ENCODE peak calls at places on chromosomes 16 and 17, in nine cellular contexts. One of them, this sample, is unnamed.
A peak's percentile ranks its signal among the peaks of the same experiment; 100 is the strongest.

GRCh38 chr17:17781591-17782424 is 55.0 kb downstream of the SREBF1 start:
- DNase-seq in NCI-H187 treated with DMSO at 0.1 percent for 48 hours: no peak
- DNase-seq in smooth muscle cell of the brain vasculature: no peak
- DNase-seq in NCI-H1092 treated with DMSO at 0.1 percent for 48 hours: peak; percentile 68
- DNase-seq in RPMI7951: peak; percentile 62
- DNase-seq in M059J: peak; percentile 71
- DNase-seq in AG08396: peak; percentile 74
- DNase-seq in T-helper 9 cell: peak; percentile 37
- DNase-seq in kidney tubule cell: peak; percentile 29
- DNase-seq in this sample: peak; percentile 73

GRCh38 chr16:66574081-66574480 is 5.2 kb upstream of the CMTM2 start:
- DNase-seq in M059J: no peak
- DNase-seq in kidney tubule cell: no peak
- DNase-seq in AG08396: no peak
- DNase-seq in NCI-H1092 treated with DMSO at 0.1 percent for 48 hours: no peak
- DNase-seq in RPMI7951: no peak
- DNase-seq in NCI-H187 treated with DMSO at 0.1 percent for 48 hours: no peak
- DNase-seq in smooth muscle cell of the brain vasculature: no peak
- DNase-seq in T-helper 9 cell: no peak
- DNase-seq in this sample: no peak

GRCh38 chr17:16477255-16477654 is 14.7 kb downstream of the LRRC75A start:
- DNase-seq in NCI-H1092 treated with DMSO at 0.1 percent for 48 hours: no peak
- DNase-seq in AG08396: peak; percentile 88
- DNase-seq in RPMI7951: peak; percentile 93
- DNase-seq in kidney tubule cell: peak; percentile 84
- DNase-seq in smooth muscle cell of the brain vasculature: peak; percentile 67
- DNase-seq in T-helper 9 cell: no peak
- DNase-seq in M059J: peak; percentile 89
- DNase-seq in NCI-H187 treated with DMSO at 0.1 percent for 48 hours: no peak
- DNase-seq in this sample: peak; percentile 94

GRCh38 chr17:53253956-53254597 is 568.6 kb upstream of the KIF2B start:
- DNase-seq in kidney tubule cell: no peak
- DNase-seq in RPMI7951: no peak
- DNase-seq in NCI-H187 treated with DMSO at 0.1 percent for 48 hours: no peak
- DNase-seq in T-helper 9 cell: no peak
- DNase-seq in M059J: no peak
- DNase-seq in NCI-H1092 treated with DMSO at 0.1 percent for 48 hours: no peak
- DNase-seq in AG08396: no peak
- DNase-seq in smooth muscle cell of the brain vasculature: no peak
- DNase-seq in this sample: no peak

GRCh38 chr17:6637458-6637840 is 3.1 kb downstream of the KIAA0753 start:
- DNase-seq in T-helper 9 cell: no peak
- DNase-seq in M059J: no peak
- DNase-seq in AG08396: no peak
- DNase-seq in NCI-H1092 treated with DMSO at 0.1 percent for 48 hours: no peak
- DNase-seq in RPMI7951: no peak
- DNase-seq in kidney tubule cell: no peak
- DNase-seq in NCI-H187 treated with DMSO at 0.1 percent for 48 hours: no peak
- DNase-seq in smooth muscle cell of the brain vasculature: no peak
- DNase-seq in this sample: no peak

GRCh38 chr17:73551756-73552155 is 92.5 kb downstream of the SDK2 start:
- DNase-seq in AG08396: no peak
- DNase-seq in NCI-H187 treated with DMSO at 0.1 percent for 48 hours: peak; percentile 6
- DNase-seq in RPMI7951: no peak
- DNase-seq in M059J: no peak
- DNase-seq in NCI-H1092 treated with DMSO at 0.1 percent for 48 hours: no peak
- DNase-seq in smooth muscle cell of the brain vasculature: no peak
- DNase-seq in kidney tubule cell: no peak
- DNase-seq in T-helper 9 cell: no peak
- DNase-seq in this sample: peak; percentile 37

GRCh38 chr17:40675905-40676304 is 10.9 kb upstream of the KRT222 start:
- DNase-seq in NCI-H187 treated with DMSO at 0.1 percent for 48 hours: no peak
- DNase-seq in M059J: no peak
- DNase-seq in kidney tubule cell: no peak
- DNase-seq in NCI-H1092 treated with DMSO at 0.1 percent for 48 hours: no peak
- DNase-seq in RPMI7951: no peak
- DNase-seq in smooth muscle cell of the brain vasculature: no peak
- DNase-seq in AG08396: no peak
- DNase-seq in T-helper 9 cell: no peak
- DNase-seq in this sample: no peak

GRCh38 chr17:59572301-59572924 is 7.0 kb downstream of the DHX40 start:
- DNase-seq in NCI-H187 treated with DMSO at 0.1 percent for 48 hours: no peak
- DNase-seq in RPMI7951: no peak
- DNase-seq in M059J: no peak
- DNase-seq in kidney tubule cell: no peak
- DNase-seq in T-helper 9 cell: no peak
- DNase-seq in smooth muscle cell of the brain vasculature: no peak
- DNase-seq in AG08396: no peak
- DNase-seq in NCI-H1092 treated with DMSO at 0.1 percent for 48 hours: no peak
- DNase-seq in this sample: peak; percentile 11

GRCh38 chr17:74037320-74037719 is 166.2 kb upstream of the RPL38 start:
- DNase-seq in smooth muscle cell of the brain vasculature: no peak
- DNase-seq in M059J: peak; percentile 44
- DNase-seq in RPMI7951: peak; percentile 33
- DNase-seq in T-helper 9 cell: no peak
- DNase-seq in AG08396: no peak
- DNase-seq in NCI-H187 treated with DMSO at 0.1 percent for 48 hours: no peak
- DNase-seq in NCI-H1092 treated with DMSO at 0.1 percent for 48 hours: no peak
- DNase-seq in kidney tubule cell: peak; percentile 74
- DNase-seq in this sample: no peak

GRCh38 chr16:67537636-67538591 is 9.3 kb downstream of the RIPOR1 start:
- DNase-seq in T-helper 9 cell: peak; percentile 71
- DNase-seq in NCI-H187 treated with DMSO at 0.1 percent for 48 hours: no peak
- DNase-seq in AG08396: peak; percentile 76
- DNase-seq in RPMI7951: no peak
- DNase-seq in NCI-H1092 treated with DMSO at 0.1 percent for 48 hours: no peak
- DNase-seq in kidney tubule cell: peak; percentile 67
- DNase-seq in smooth muscle cell of the brain vasculature: no peak
- DNase-seq in M059J: no peak
- DNase-seq in this sample: peak; percentile 71

GRCh38 chr16:4892356-4893102 is 44.4 kb downstream of the PPL start:
- DNase-seq in M059J: no peak
- DNase-seq in T-helper 9 cell: no peak
- DNase-seq in NCI-H187 treated with DMSO at 0.1 percent for 48 hours: no peak
- DNase-seq in NCI-H1092 treated with DMSO at 0.1 percent for 48 hours: no peak
- DNase-seq in smooth muscle cell of the brain vasculature: no peak
- DNase-seq in AG08396: peak; percentile 67
- DNase-seq in RPMI7951: no peak
- DNase-seq in kidney tubule cell: no peak
- DNase-seq in this sample: no peak

GRCh38 chr16:50139580-50139979 is 13.5 kb upstream of the TENT4B start:
- DNase-seq in AG08396: no peak
- DNase-seq in NCI-H1092 treated with DMSO at 0.1 percent for 48 hours: no peak
- DNase-seq in smooth muscle cell of the brain vasculature: no peak
- DNase-seq in NCI-H187 treated with DMSO at 0.1 percent for 48 hours: no peak
- DNase-seq in M059J: no peak
- DNase-seq in T-helper 9 cell: no peak
- DNase-seq in kidney tubule cell: no peak
- DNase-seq in RPMI7951: no peak
- DNase-seq in this sample: no peak

GRCh38 chr17:80160536-80160935 is 9.3 kb upstream of the CARD14 start:
- DNase-seq in NCI-H187 treated with DMSO at 0.1 percent for 48 hours: no peak
- DNase-seq in kidney tubule cell: no peak
- DNase-seq in NCI-H1092 treated with DMSO at 0.1 percent for 48 hours: no peak
- DNase-seq in smooth muscle cell of the brain vasculature: no peak
- DNase-seq in T-helper 9 cell: no peak
- DNase-seq in M059J: no peak
- DNase-seq in RPMI7951: no peak
- DNase-seq in AG08396: no peak
- DNase-seq in this sample: no peak

GRCh38 chr16:56389554-56389953 is 35.8 kb downstream of the AMFR start:
- DNase-seq in RPMI7951: peak; percentile 85
- DNase-seq in kidney tubule cell: peak; percentile 95
- DNase-seq in M059J: peak; percentile 98
- DNase-seq in smooth muscle cell of the brain vasculature: peak; percentile 39
- DNase-seq in NCI-H187 treated with DMSO at 0.1 percent for 48 hours: no peak
- DNase-seq in AG08396: peak; percentile 88
- DNase-seq in T-helper 9 cell: no peak
- DNase-seq in NCI-H1092 treated with DMSO at 0.1 percent for 48 hours: no peak
- DNase-seq in this sample: peak; percentile 88

GRCh38 chr16:83517398-83517797 is 290.4 kb upstream of the HSBP1 start:
- DNase-seq in M059J: no peak
- DNase-seq in T-helper 9 cell: no peak
- DNase-seq in RPMI7951: no peak
- DNase-seq in NCI-H1092 treated with DMSO at 0.1 percent for 48 hours: no peak
- DNase-seq in AG08396: no peak
- DNase-seq in smooth muscle cell of the brain vasculature: no peak
- DNase-seq in kidney tubule cell: peak; percentile 44
- DNase-seq in NCI-H187 treated with DMSO at 0.1 percent for 48 hours: no peak
- DNase-seq in this sample: no peak

GRCh38 chr16:35391328-35391727 is 1931.9 kb downstream of the TP53TG3F start:
- DNase-seq in RPMI7951: peak; percentile 11
- DNase-seq in NCI-H187 treated with DMSO at 0.1 percent for 48 hours: no peak
- DNase-seq in kidney tubule cell: peak; percentile 62
- DNase-seq in AG08396: no peak
- DNase-seq in smooth muscle cell of the brain vasculature: no peak
- DNase-seq in M059J: peak; percentile 27
- DNase-seq in NCI-H1092 treated with DMSO at 0.1 percent for 48 hours: peak; percentile 3
- DNase-seq in T-helper 9 cell: no peak
- DNase-seq in this sample: no peak

GRCh38 chr17:869067-869466 is 86.9 kb downstream of the MRM3 start:
- DNase-seq in AG08396: peak; percentile 85
- DNase-seq in M059J: peak; percentile 60
- DNase-seq in NCI-H187 treated with DMSO at 0.1 percent for 48 hours: no peak
- DNase-seq in kidney tubule cell: peak; percentile 24
- DNase-seq in NCI-H1092 treated with DMSO at 0.1 percent for 48 hours: no peak
- DNase-seq in RPMI7951: no peak
- DNase-seq in smooth muscle cell of the brain vasculature: no peak
- DNase-seq in T-helper 9 cell: no peak
- DNase-seq in this sample: peak; percentile 93

GRCh38 chr16:51416921-51417320 is 265.9 kb upstream of the SALL1 start:
- DNase-seq in M059J: no peak
- DNase-seq in NCI-H187 treated with DMSO at 0.1 percent for 48 hours: no peak
- DNase-seq in smooth muscle cell of the brain vasculature: no peak
- DNase-seq in NCI-H1092 treated with DMSO at 0.1 percent for 48 hours: no peak
- DNase-seq in AG08396: no peak
- DNase-seq in kidney tubule cell: no peak
- DNase-seq in T-helper 9 cell: no peak
- DNase-seq in RPMI7951: peak; percentile 36
- DNase-seq in this sample: no peak

GRCh38 chr17:78367193-78367592 is 7.3 kb upstream of the SOCS3 start:
- DNase-seq in RPMI7951: no peak
- DNase-seq in NCI-H187 treated with DMSO at 0.1 percent for 48 hours: no peak
- DNase-seq in T-helper 9 cell: no peak
- DNase-seq in kidney tubule cell: no peak
- DNase-seq in AG08396: no peak
- DNase-seq in M059J: no peak
- DNase-seq in NCI-H1092 treated with DMSO at 0.1 percent for 48 hours: no peak
- DNase-seq in smooth muscle cell of the brain vasculature: no peak
- DNase-seq in this sample: no peak

GRCh38 chr17:59001158-59001814 is 105.4 kb downstream of the TRIM37 start:
- DNase-seq in kidney tubule cell: peak; percentile 93
- DNase-seq in smooth muscle cell of the brain vasculature: no peak
- DNase-seq in T-helper 9 cell: peak; percentile 39
- DNase-seq in M059J: peak; percentile 83
- DNase-seq in AG08396: peak; percentile 39
- DNase-seq in NCI-H187 treated with DMSO at 0.1 percent for 48 hours: no peak
- DNase-seq in NCI-H1092 treated with DMSO at 0.1 percent for 48 hours: no peak
- DNase-seq in RPMI7951: peak; percentile 58
- DNase-seq in this sample: no peak

GRCh38 chr16:2706611-2707311 is 13.3 kb downstream of the PRSS27 start:
- DNase-seq in M059J: no peak
- DNase-seq in NCI-H187 treated with DMSO at 0.1 percent for 48 hours: no peak
- DNase-seq in T-helper 9 cell: no peak
- DNase-seq in AG08396: no peak
- DNase-seq in kidney tubule cell: no peak
- DNase-seq in NCI-H1092 treated with DMSO at 0.1 percent for 48 hours: no peak
- DNase-seq in RPMI7951: no peak
- DNase-seq in smooth muscle cell of the brain vasculature: no peak
- DNase-seq in this sample: no peak

GRCh38 chr17:70327723-70328122 is 158.4 kb downstream of the KCNJ2 start:
- DNase-seq in T-helper 9 cell: no peak
- DNase-seq in smooth muscle cell of the brain vasculature: no peak
- DNase-seq in NCI-H187 treated with DMSO at 0.1 percent for 48 hours: no peak
- DNase-seq in M059J: peak; percentile 4
- DNase-seq in AG08396: no peak
- DNase-seq in NCI-H1092 treated with DMSO at 0.1 percent for 48 hours: peak; percentile 62
- DNase-seq in RPMI7951: no peak
- DNase-seq in kidney tubule cell: no peak
- DNase-seq in this sample: no peak

GRCh38 chr17:49054342-49055092 is 57.3 kb downstream of the IGF2BP1 start:
- DNase-seq in NCI-H1092 treated with DMSO at 0.1 percent for 48 hours: no peak
- DNase-seq in RPMI7951: no peak
- DNase-seq in NCI-H187 treated with DMSO at 0.1 percent for 48 hours: no peak
- DNase-seq in M059J: no peak
- DNase-seq in T-helper 9 cell: no peak
- DNase-seq in AG08396: no peak
- DNase-seq in smooth muscle cell of the brain vasculature: no peak
- DNase-seq in kidney tubule cell: no peak
- DNase-seq in this sample: no peak

This sample was measured in AG20443.